ENCODE peak calls at places on chromosomes 7 and 10, in nine cellular contexts. One of them, this sample, is unnamed.

GRCh38 chr10:128027822-128028507 is 98.3 kb downstream of the MKI67 start:
- DNase-seq in neural progenitor cell: no peak
- DNase-seq in OCI-LY7: no peak
- DNase-seq in H1: no peak
- DNase-seq in tibial artery: no peak
- DNase-seq in epithelial cell of prostate: no peak
- DNase-seq in CD8-positive, alpha-beta memory T cell: no peak
- DNase-seq in pancreas: no peak
- DNase-seq in heart right ventricle: no peak
- DNase-seq in this sample: no peak

GRCh38 chr7:140326116-140326928 is 72.0 kb downstream of the SLC37A3 start:
- DNase-seq in neural progenitor cell: peak; percentile 75
- DNase-seq in OCI-LY7: peak; percentile 60
- DNase-seq in H1: peak; percentile 59
- DNase-seq in tibial artery: peak; percentile 79
- DNase-seq in epithelial cell of prostate: peak; percentile 2
- DNase-seq in CD8-positive, alpha-beta memory T cell: peak; percentile 44
- DNase-seq in pancreas: peak; percentile 31
- DNase-seq in heart right ventricle: peak; percentile 71
- DNase-seq in this sample: peak; percentile 70

GRCh38 chr7:36563706-36564325 is 160.5 kb downstream of the AOAH start:
- DNase-seq in neural progenitor cell: no peak
- DNase-seq in OCI-LY7: no peak
- DNase-seq in H1: no peak
- DNase-seq in tibial artery: no peak
- DNase-seq in epithelial cell of prostate: no peak
- DNase-seq in CD8-positive, alpha-beta memory T cell: no peak
- DNase-seq in pancreas: no peak
- DNase-seq in heart right ventricle: no peak
- DNase-seq in this sample: peak; percentile 50

GRCh38 chr10:63651864-63652263 is 130.7 kb downstream of the REEP3 start:
- DNase-seq in neural progenitor cell: no peak
- DNase-seq in OCI-LY7: no peak
- DNase-seq in H1: no peak
- DNase-seq in tibial artery: no peak
- DNase-seq in epithelial cell of prostate: no peak
- DNase-seq in CD8-positive, alpha-beta memory T cell: no peak
- DNase-seq in pancreas: no peak
- DNase-seq in heart right ventricle: no peak
- DNase-seq in this sample: no peak

GRCh38 chr10:86699991-86700840 is 31.9 kb downstream of the LDB3 start:
- DNase-seq in neural progenitor cell: no peak
- DNase-seq in OCI-LY7: no peak
- DNase-seq in H1: no peak
- DNase-seq in tibial artery: no peak
- DNase-seq in epithelial cell of prostate: no peak
- DNase-seq in CD8-positive, alpha-beta memory T cell: no peak
- DNase-seq in pancreas: peak; percentile 13
- DNase-seq in heart right ventricle: no peak
- DNase-seq in this sample: no peak

GRCh38 chr10:33334170-33334838 is at the start of gene NRP1:
- DNase-seq in neural progenitor cell: peak; percentile 70
- DNase-seq in OCI-LY7: no peak
- DNase-seq in H1: peak; percentile 64
- DNase-seq in tibial artery: peak; percentile 48
- DNase-seq in epithelial cell of prostate: no peak
- DNase-seq in CD8-positive, alpha-beta memory T cell: no peak
- DNase-seq in pancreas: peak; percentile 20
- DNase-seq in heart right ventricle: peak; percentile 66
- DNase-seq in this sample: no peak

GRCh38 chr7:13990319-13990983 is 985 bp upstream of the ETV1 start:
- DNase-seq in neural progenitor cell: peak; percentile 81
- DNase-seq in OCI-LY7: no peak
- DNase-seq in H1: peak; percentile 80
- DNase-seq in tibial artery: peak; percentile 54
- DNase-seq in epithelial cell of prostate: no peak
- DNase-seq in CD8-positive, alpha-beta memory T cell: no peak
- DNase-seq in pancreas: peak; percentile 20
- DNase-seq in heart right ventricle: peak; percentile 52
- DNase-seq in this sample: peak; percentile 84

GRCh38 chr10:104766341-104766740 is 125.3 kb downstream of the SORCS3 start:
- DNase-seq in neural progenitor cell: no peak
- DNase-seq in OCI-LY7: no peak
- DNase-seq in H1: no peak
- DNase-seq in tibial artery: no peak
- DNase-seq in epithelial cell of prostate: peak; percentile 3
- DNase-seq in CD8-positive, alpha-beta memory T cell: no peak
- DNase-seq in pancreas: no peak
- DNase-seq in heart right ventricle: no peak
- DNase-seq in this sample: no peak

GRCh38 chr7:16265863-16266458 is 155.4 kb downstream of the CRPPA start:
- DNase-seq in neural progenitor cell: no peak
- DNase-seq in OCI-LY7: no peak
- DNase-seq in H1: no peak
- DNase-seq in tibial artery: no peak
- DNase-seq in epithelial cell of prostate: no peak
- DNase-seq in CD8-positive, alpha-beta memory T cell: no peak
- DNase-seq in pancreas: no peak
- DNase-seq in heart right ventricle: no peak
- DNase-seq in this sample: no peak

GRCh38 chr10:70540789-70541360 is 61.7 kb downstream of the PRF1 start:
- DNase-seq in neural progenitor cell: no peak
- DNase-seq in OCI-LY7: peak; percentile 66
- DNase-seq in H1: no peak
- DNase-seq in tibial artery: no peak
- DNase-seq in epithelial cell of prostate: no peak
- DNase-seq in CD8-positive, alpha-beta memory T cell: no peak
- DNase-seq in pancreas: no peak
- DNase-seq in heart right ventricle: no peak
- DNase-seq in this sample: no peak

DNA sequence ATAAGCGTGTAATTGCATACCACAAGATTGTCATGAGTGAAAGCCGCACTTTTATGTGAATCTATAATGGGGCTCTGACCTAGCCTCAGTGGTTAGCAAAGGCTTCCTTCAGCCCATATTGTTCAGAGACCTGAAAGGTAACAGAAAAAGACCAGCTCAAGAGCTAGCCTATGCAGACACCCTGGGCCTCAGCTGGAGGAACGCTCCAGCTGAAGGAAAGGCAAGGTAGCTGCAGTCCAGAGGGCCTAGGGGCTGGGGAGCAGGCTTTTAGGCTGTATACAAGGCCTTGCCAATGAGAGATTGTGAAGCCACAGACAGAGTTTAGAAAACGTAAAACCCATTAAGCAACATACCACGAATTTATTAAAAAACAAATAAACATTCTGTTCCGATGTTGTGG is 246.6 kb upstream of the GHITM start:
- DNase-seq in neural progenitor cell: no peak
- DNase-seq in OCI-LY7: no peak
- DNase-seq in H1: no peak
- DNase-seq in tibial artery: no peak
- DNase-seq in epithelial cell of prostate: no peak
- DNase-seq in CD8-positive, alpha-beta memory T cell: no peak
- DNase-seq in pancreas: no peak
- DNase-seq in heart right ventricle: no peak
- DNase-seq in this sample: no peak
- H3K27ac ChIP-seq in neural progenitor cell: no peak overlapping the region
- H3K27ac ChIP-seq in OCI-LY7: no peak overlapping the region
- H3K27ac ChIP-seq in H1: no peak overlapping the region
- H3K27ac ChIP-seq in tibial artery: no peak overlapping the region
- H3K27ac ChIP-seq in epithelial cell of prostate: no peak overlapping the region
- H3K27ac ChIP-seq in CD8-positive, alpha-beta memory T cell: no peak overlapping the region
- H3K27ac ChIP-seq in pancreas: no peak overlapping the region
- H3K27ac ChIP-seq in heart right ventricle: no peak overlapping the region
- H3K27ac ChIP-seq in this sample: no peak overlapping the region

DNA sequence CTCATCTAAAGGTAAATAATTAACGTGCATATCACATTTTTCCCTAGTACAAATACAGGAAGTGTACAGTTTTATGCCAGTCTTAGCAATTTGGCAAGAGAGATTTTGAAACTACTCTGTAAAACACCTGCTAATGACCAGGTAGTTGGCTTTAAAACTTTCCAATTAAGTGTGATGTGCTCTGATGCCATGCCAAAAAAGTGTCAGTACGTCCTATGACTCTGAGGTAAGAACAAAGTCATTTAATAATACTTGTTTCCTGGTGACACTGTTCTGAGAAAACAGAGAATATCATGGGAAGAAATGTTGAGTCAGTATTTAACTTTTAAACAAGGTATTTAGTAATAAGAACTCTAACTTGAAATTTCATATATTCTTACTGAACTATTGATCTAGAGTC is 9.6 kb downstream of the PDZD8 start:
- DNase-seq in neural progenitor cell: no peak
- DNase-seq in OCI-LY7: no peak
- DNase-seq in H1: no peak
- DNase-seq in tibial artery: no peak
- DNase-seq in epithelial cell of prostate: peak; percentile 45
- DNase-seq in CD8-positive, alpha-beta memory T cell: no peak
- DNase-seq in pancreas: no peak
- DNase-seq in heart right ventricle: no peak
- DNase-seq in this sample: no peak
- H3K27ac ChIP-seq in neural progenitor cell: no peak overlapping the region
- H3K27ac ChIP-seq in OCI-LY7: no peak overlapping the region
- H3K27ac ChIP-seq in H1: no peak overlapping the region
- H3K27ac ChIP-seq in tibial artery: no peak overlapping the region
- H3K27ac ChIP-seq in epithelial cell of prostate: peak overlapping the region; percentile 47
- H3K27ac ChIP-seq in CD8-positive, alpha-beta memory T cell: no peak overlapping the region
- H3K27ac ChIP-seq in pancreas: peak overlapping the region; percentile 80
- H3K27ac ChIP-seq in heart right ventricle: no peak overlapping the region
- H3K27ac ChIP-seq in this sample: peak overlapping the region; percentile 64

DNA sequence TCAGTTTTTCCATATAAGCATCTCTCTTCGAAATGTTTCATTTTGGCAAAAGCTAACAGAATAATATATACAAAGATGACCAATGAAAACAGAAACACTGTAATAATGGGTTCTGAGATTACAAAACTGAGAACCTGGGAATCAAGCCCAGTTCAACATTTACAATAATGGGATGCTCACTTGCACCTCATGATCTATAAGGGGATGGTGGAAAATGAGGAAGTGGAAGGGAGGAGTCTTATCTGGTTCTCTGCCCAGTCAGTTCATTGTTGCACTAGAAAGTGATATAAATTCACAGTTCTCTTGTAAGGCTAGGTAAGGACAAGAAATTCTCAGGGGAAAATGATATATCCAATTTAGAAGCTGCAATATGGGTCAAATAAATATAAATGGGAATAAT is 31.7 kb upstream of the RHOBTB1 start:
- DNase-seq in neural progenitor cell: no peak
- DNase-seq in OCI-LY7: no peak
- DNase-seq in H1: no peak
- DNase-seq in tibial artery: no peak
- DNase-seq in epithelial cell of prostate: no peak
- DNase-seq in CD8-positive, alpha-beta memory T cell: no peak
- DNase-seq in pancreas: no peak
- DNase-seq in heart right ventricle: no peak
- DNase-seq in this sample: no peak
- H3K27ac ChIP-seq in neural progenitor cell: no peak overlapping the region
- H3K27ac ChIP-seq in OCI-LY7: no peak overlapping the region
- H3K27ac ChIP-seq in H1: no peak overlapping the region
- H3K27ac ChIP-seq in tibial artery: no peak overlapping the region
- H3K27ac ChIP-seq in epithelial cell of prostate: no peak overlapping the region
- H3K27ac ChIP-seq in CD8-positive, alpha-beta memory T cell: no peak overlapping the region
- H3K27ac ChIP-seq in pancreas: peak overlapping the region; percentile 60
- H3K27ac ChIP-seq in heart right ventricle: no peak overlapping the region
- H3K27ac ChIP-seq in this sample: no peak overlapping the region

DNA sequence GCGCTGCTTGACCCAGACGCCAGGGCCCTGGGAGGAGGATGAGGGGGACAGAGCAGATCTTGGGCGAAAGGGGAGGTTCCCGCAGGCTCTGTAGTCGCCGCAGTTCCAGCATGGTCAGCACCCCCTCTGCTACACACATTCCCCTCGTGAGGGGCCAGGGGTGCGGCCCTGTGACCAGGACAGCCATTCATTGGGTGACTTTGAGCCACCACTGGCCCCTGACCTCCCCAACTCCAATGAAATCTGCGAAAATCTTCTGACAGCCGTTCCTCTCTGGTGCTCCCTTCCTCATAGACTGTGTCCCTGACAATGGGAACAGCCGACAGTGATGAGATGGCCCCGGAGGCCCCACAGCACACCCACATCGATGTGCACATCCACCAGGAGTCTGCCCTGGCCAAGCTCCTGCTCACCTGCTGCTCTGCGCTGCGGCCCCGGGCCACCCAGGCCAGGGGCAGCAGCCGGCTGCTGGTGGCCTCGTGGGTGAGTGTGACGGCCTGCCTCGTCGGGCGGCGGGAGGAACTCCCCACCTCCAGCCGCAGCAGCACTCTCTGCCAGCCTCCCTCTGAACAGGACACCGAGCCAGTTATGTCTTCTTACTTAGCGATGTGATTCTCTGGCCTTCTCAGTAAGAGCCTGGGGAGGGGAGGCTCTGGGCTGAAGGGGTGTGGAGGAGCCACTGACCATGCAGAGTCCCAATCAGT is 825 bp downstream of the TMEM176A start:
- DNase-seq in neural progenitor cell: no peak
- DNase-seq in OCI-LY7: no peak
- DNase-seq in H1: peak; percentile 65
- DNase-seq in tibial artery: no peak
- DNase-seq in epithelial cell of prostate: no peak
- DNase-seq in CD8-positive, alpha-beta memory T cell: no peak
- DNase-seq in pancreas: no peak
- DNase-seq in heart right ventricle: no peak
- DNase-seq in this sample: no peak
- H3K27ac ChIP-seq in neural progenitor cell: no peak overlapping the region
- H3K27ac ChIP-seq in OCI-LY7: no peak overlapping the region
- H3K27ac ChIP-seq in H1: no peak overlapping the region
- H3K27ac ChIP-seq in tibial artery: no peak overlapping the region
- H3K27ac ChIP-seq in epithelial cell of prostate: no peak overlapping the region
- H3K27ac ChIP-seq in CD8-positive, alpha-beta memory T cell: no peak overlapping the region
- H3K27ac ChIP-seq in pancreas: no peak overlapping the region
- H3K27ac ChIP-seq in heart right ventricle: peak overlapping the region; percentile 81
- H3K27ac ChIP-seq in this sample: no peak overlapping the region

GRCh38 chr10:110355922-110356627 is 51.4 kb upstream of the SMNDC1 start:
- DNase-seq in neural progenitor cell: no peak
- DNase-seq in OCI-LY7: peak; percentile 71
- DNase-seq in H1: no peak
- DNase-seq in tibial artery: no peak
- DNase-seq in epithelial cell of prostate: no peak
- DNase-seq in CD8-positive, alpha-beta memory T cell: no peak
- DNase-seq in pancreas: no peak
- DNase-seq in heart right ventricle: no peak
- DNase-seq in this sample: no peak
- H3K27ac ChIP-seq in neural progenitor cell: no peak overlapping the region
- H3K27ac ChIP-seq in OCI-LY7: peak overlapping the region; percentile 93
- H3K27ac ChIP-seq in H1: no peak overlapping the region
- H3K27ac ChIP-seq in tibial artery: no peak overlapping the region
- H3K27ac ChIP-seq in epithelial cell of prostate: peak overlapping the region; percentile 100
- H3K27ac ChIP-seq in CD8-positive, alpha-beta memory T cell: peak overlapping the region; percentile 75
- H3K27ac ChIP-seq in pancreas: no peak overlapping the region
- H3K27ac ChIP-seq in heart right ventricle: peak overlapping the region; percentile 83
- H3K27ac ChIP-seq in this sample: peak overlapping the region; percentile 8

GRCh38 chr10:43172645-43173044 is 34.4 kb downstream of the CSGALNACT2 start:
- DNase-seq in neural progenitor cell: no peak
- DNase-seq in OCI-LY7: no peak
- DNase-seq in H1: no peak
- DNase-seq in tibial artery: no peak
- DNase-seq in epithelial cell of prostate: no peak
- DNase-seq in CD8-positive, alpha-beta memory T cell: no peak
- DNase-seq in pancreas: no peak
- DNase-seq in heart right ventricle: no peak
- DNase-seq in this sample: no peak
- H3K27ac ChIP-seq in neural progenitor cell: no peak overlapping the region
- H3K27ac ChIP-seq in OCI-LY7: no peak overlapping the region
- H3K27ac ChIP-seq in H1: no peak overlapping the region
- H3K27ac ChIP-seq in tibial artery: no peak overlapping the region
- H3K27ac ChIP-seq in epithelial cell of prostate: no peak overlapping the region
- H3K27ac ChIP-seq in CD8-positive, alpha-beta memory T cell: no peak overlapping the region
- H3K27ac ChIP-seq in pancreas: no peak overlapping the region
- H3K27ac ChIP-seq in heart right ventricle: no peak overlapping the region
- H3K27ac ChIP-seq in this sample: no peak overlapping the region

This sample was measured in mesenchymal stem cell.